ENCODE peak calls at places on chromosome 12, in eight cellular contexts. P is GM20000; X is EH; T is NCI-H1417; I is mucosa of gallbladder; R is stimulated activated CD4-positive, alpha-beta T cell treated with anti-CD3 and anti-CD28 coated beads, Interleukin-2, amount 100 ng/mL, for 48 hours; L is GM10248; E is C1 segment of cervical spinal cord. D is an unnamed sample.

GRCh38 chr12:64633940-64634337 is 23.6 kb downstream of the RASSF3 start:
- DNase-seq in X (peak), T (no peak), L (no peak), P (no peak), E (no peak), I (peak), R (no peak), D (peak)

GRCh38 chr12:40170593-40170992 is 54.2 kb upstream of the LRRK2 start:
- DNase-seq in I (no peak), P (no peak), T (no peak), E (no peak), L (no peak), R (no peak), X (no peak), D (no peak)

GRCh38 chr12:62296001-62296400 is 35.8 kb downstream of the USP15 start:
- DNase-seq in X (no peak), I (no peak), T (no peak), E (no peak), R (no peak), P (no peak), L (no peak), D (no peak)

GRCh38 chr12:19778111-19778688 is 338.9 kb downstream of the AEBP2 start:
- DNase-seq in T (no peak), P (no peak), E (no peak), R (no peak), L (no peak), X (peak), I (no peak), D (no peak)

GRCh38 chr12:64010069-64010686 is 165.7 kb downstream of the SRGAP1 start:
- DNase-seq in I (no peak), T (no peak), R (no peak), P (peak), E (no peak), X (peak), L (peak), D (no peak)

GRCh38 chr12:121227294-121227693 is 17.4 kb downstream of the P2RX4 start:
- DNase-seq in R (no peak), X (no peak), L (peak), E (no peak), T (peak), P (peak), I (peak), D (peak)

GRCh38 chr12:65420941-65421340 is 142.5 kb downstream of the MSRB3 start:
- DNase-seq in T (no peak), I (no peak), L (no peak), X (peak), P (no peak), R (no peak), E (no peak), D (no peak)

GRCh38 chr12:67621112-67621511 is 27.4 kb upstream of the DYRK2 start:
- DNase-seq in T (no peak), E (no peak), I (no peak), X (no peak), P (no peak), R (no peak), L (no peak), D (no peak)

GRCh38 chr12:113463746-113464743 is 7.6 kb downstream of the LHX5 start:
- DNase-seq in R (no peak), E (no peak), I (no peak), X (peak), T (no peak), P (peak), L (no peak), D (no peak)

GRCh38 chr12:130796985-130797686 is 41.9 kb downstream of the STX2 start:
- DNase-seq in R (peak), X (no peak), P (peak), L (peak), E (no peak), I (no peak), T (no peak), D (peak)

GRCh38 chr12:31322651-31323248 is 3.2 kb downstream of the SINHCAF start:
- DNase-seq in P (no peak), L (no peak), E (no peak), X (peak), I (no peak), R (no peak), T (peak), D (peak)

GRCh38 chr12:124909831-124910560 is 4.5 kb downstream of the UBC start:
- DNase-seq in T (no peak), L (no peak), X (peak), P (no peak), I (no peak), E (no peak), R (no peak), D (no peak)

GRCh38 chr12:120847392-120848157 is 56.6 kb downstream of the SPPL3 start:
- DNase-seq in X (peak), T (no peak), L (peak), I (no peak), P (peak), E (no peak), R (no peak), D (peak)